ENCODE peak calls at places on chromosome 18, in eight cellular contexts. One of them, this sample, is unnamed.

GRCh38 chr18:9757851-9758587 is 49.9 kb downstream of the RAB31 start:
- DNase-seq in prostate gland: no peak
- DNase-seq in upper lobe of left lung: no peak
- DNase-seq in bronchial epithelial cell: no peak
- DNase-seq in epithelial cell of esophagus: no peak
- DNase-seq in suprapubic skin: no peak
- DNase-seq in NB4: peak; percentile 88
- DNase-seq in heart left ventricle: no peak
- DNase-seq in this sample: peak; percentile 58

GRCh38 chr18:6920099-6920955 is 190.8 kb downstream of the ARHGAP28 start:
- DNase-seq in prostate gland: peak; percentile 73
- DNase-seq in upper lobe of left lung: peak; percentile 73
- DNase-seq in bronchial epithelial cell: peak; percentile 53
- DNase-seq in epithelial cell of esophagus: peak; percentile 72
- DNase-seq in suprapubic skin: no peak
- DNase-seq in NB4: peak; percentile 53
- DNase-seq in heart left ventricle: no peak
- DNase-seq in this sample: peak; percentile 87

GRCh38 chr18:59459352-59460059 is 100.4 kb upstream of the LMAN1 start:
- DNase-seq in prostate gland: no peak
- DNase-seq in upper lobe of left lung: no peak
- DNase-seq in bronchial epithelial cell: peak; percentile 50
- DNase-seq in epithelial cell of esophagus: peak; percentile 58
- DNase-seq in suprapubic skin: no peak
- DNase-seq in NB4: peak; percentile 26
- DNase-seq in heart left ventricle: no peak
- DNase-seq in this sample: peak; percentile 86

GRCh38 chr18:21557607-21558253 is 42.8 kb downstream of the ESCO1 start:
- DNase-seq in prostate gland: peak; percentile 16
- DNase-seq in upper lobe of left lung: no peak
- DNase-seq in bronchial epithelial cell: peak; percentile 75
- DNase-seq in epithelial cell of esophagus: peak; percentile 67
- DNase-seq in suprapubic skin: no peak
- DNase-seq in NB4: no peak
- DNase-seq in heart left ventricle: no peak
- DNase-seq in this sample: no peak

GRCh38 chr18:7918696-7919095 is 351.6 kb downstream of the PTPRM start:
- DNase-seq in prostate gland: no peak
- DNase-seq in upper lobe of left lung: no peak
- DNase-seq in bronchial epithelial cell: no peak
- DNase-seq in epithelial cell of esophagus: no peak
- DNase-seq in suprapubic skin: no peak
- DNase-seq in NB4: no peak
- DNase-seq in heart left ventricle: no peak
- DNase-seq in this sample: peak; percentile 50

GRCh38 chr18:9838144-9838877 is 47.5 kb upstream of the TXNDC2 start:
- DNase-seq in prostate gland: no peak
- DNase-seq in upper lobe of left lung: no peak
- DNase-seq in bronchial epithelial cell: peak; percentile 36
- DNase-seq in epithelial cell of esophagus: no peak
- DNase-seq in suprapubic skin: no peak
- DNase-seq in NB4: no peak
- DNase-seq in heart left ventricle: peak; percentile 52
- DNase-seq in this sample: peak; percentile 97

GRCh38 chr18:47287911-47288635 is 36.6 kb upstream of the SKOR2 start:
- DNase-seq in prostate gland: no peak
- DNase-seq in upper lobe of left lung: no peak
- DNase-seq in bronchial epithelial cell: no peak
- DNase-seq in epithelial cell of esophagus: no peak
- DNase-seq in suprapubic skin: no peak
- DNase-seq in NB4: no peak
- DNase-seq in heart left ventricle: no peak
- DNase-seq in this sample: no peak

GRCh38 chr18:35526476-35527120 is 28.8 kb upstream of the INO80C start:
- DNase-seq in prostate gland: no peak
- DNase-seq in upper lobe of left lung: no peak
- DNase-seq in bronchial epithelial cell: peak; percentile 75
- DNase-seq in epithelial cell of esophagus: peak; percentile 70
- DNase-seq in suprapubic skin: no peak
- DNase-seq in NB4: peak; percentile 60
- DNase-seq in heart left ventricle: no peak
- DNase-seq in this sample: peak; percentile 93

GRCh38 chr18:71250191-71250590 is 961.3 kb downstream of the SOCS6 start:
- DNase-seq in prostate gland: no peak
- DNase-seq in upper lobe of left lung: no peak
- DNase-seq in bronchial epithelial cell: no peak
- DNase-seq in epithelial cell of esophagus: no peak
- DNase-seq in suprapubic skin: no peak
- DNase-seq in NB4: no peak
- DNase-seq in heart left ventricle: no peak
- DNase-seq in this sample: no peak

GRCh38 chr18:48928787-48929186 is 22.0 kb downstream of the SMAD7 start:
- DNase-seq in prostate gland: peak; percentile 71
- DNase-seq in upper lobe of left lung: no peak
- DNase-seq in bronchial epithelial cell: peak; percentile 81
- DNase-seq in epithelial cell of esophagus: peak; percentile 76
- DNase-seq in suprapubic skin: no peak
- DNase-seq in NB4: peak; percentile 80
- DNase-seq in heart left ventricle: no peak
- DNase-seq in this sample: peak; percentile 46

GRCh38 chr18:6255121-6255742 is 159.5 kb downstream of the L3MBTL4 start:
- DNase-seq in prostate gland: no peak
- DNase-seq in upper lobe of left lung: no peak
- DNase-seq in bronchial epithelial cell: no peak
- DNase-seq in epithelial cell of esophagus: no peak
- DNase-seq in suprapubic skin: no peak
- DNase-seq in NB4: no peak
- DNase-seq in heart left ventricle: no peak
- DNase-seq in this sample: no peak

GRCh38 chr18:58364867-58365533 is 263.9 kb downstream of the ALPK2 start:
- DNase-seq in prostate gland: no peak
- DNase-seq in upper lobe of left lung: no peak
- DNase-seq in bronchial epithelial cell: no peak
- DNase-seq in epithelial cell of esophagus: no peak
- DNase-seq in suprapubic skin: no peak
- DNase-seq in NB4: no peak
- DNase-seq in heart left ventricle: no peak
- DNase-seq in this sample: peak; percentile 23

GRCh38 chr18:59268722-59269562 is 4.3 kb downstream of the RAX start:
- DNase-seq in prostate gland: no peak
- DNase-seq in upper lobe of left lung: peak; percentile 89
- DNase-seq in bronchial epithelial cell: no peak
- DNase-seq in epithelial cell of esophagus: peak; percentile 48
- DNase-seq in suprapubic skin: no peak
- DNase-seq in NB4: peak; percentile 37
- DNase-seq in heart left ventricle: peak; percentile 19
- DNase-seq in this sample: peak; percentile 9

GRCh38 chr18:63216911-63217311 is 102.7 kb downstream of the BCL2 start:
- DNase-seq in prostate gland: no peak
- DNase-seq in upper lobe of left lung: no peak
- DNase-seq in bronchial epithelial cell: peak; percentile 17
- DNase-seq in epithelial cell of esophagus: peak; percentile 2
- DNase-seq in suprapubic skin: no peak
- DNase-seq in NB4: no peak
- DNase-seq in heart left ventricle: no peak
- DNase-seq in this sample: no peak

GRCh38 chr18:13570856-13571495 is 155.4 kb downstream of the FAM210A start:
- DNase-seq in prostate gland: no peak
- DNase-seq in upper lobe of left lung: no peak
- DNase-seq in bronchial epithelial cell: no peak
- DNase-seq in epithelial cell of esophagus: no peak
- DNase-seq in suprapubic skin: no peak
- DNase-seq in NB4: peak; percentile 12
- DNase-seq in heart left ventricle: no peak
- DNase-seq in this sample: no peak

GRCh38 chr18:48827321-48828200 is 123.2 kb downstream of the SMAD7 start:
- DNase-seq in prostate gland: no peak
- DNase-seq in upper lobe of left lung: no peak
- DNase-seq in bronchial epithelial cell: no peak
- DNase-seq in epithelial cell of esophagus: no peak
- DNase-seq in suprapubic skin: peak; percentile 77
- DNase-seq in NB4: no peak
- DNase-seq in heart left ventricle: no peak
- DNase-seq in this sample: peak; percentile 85

GRCh38 chr18:21275645-21276044 is 33.6 kb downstream of the GREB1L start:
- DNase-seq in prostate gland: no peak
- DNase-seq in upper lobe of left lung: no peak
- DNase-seq in bronchial epithelial cell: no peak
- DNase-seq in epithelial cell of esophagus: no peak
- DNase-seq in suprapubic skin: no peak
- DNase-seq in NB4: no peak
- DNase-seq in heart left ventricle: no peak
- DNase-seq in this sample: no peak

GRCh38 chr18:57208056-57208455 is 61.2 kb downstream of the BOD1L2 start:
- DNase-seq in prostate gland: no peak
- DNase-seq in upper lobe of left lung: peak; percentile 7
- DNase-seq in bronchial epithelial cell: no peak
- DNase-seq in epithelial cell of esophagus: no peak
- DNase-seq in suprapubic skin: no peak
- DNase-seq in NB4: no peak
- DNase-seq in heart left ventricle: no peak
- DNase-seq in this sample: no peak
- TF ChIP-seq CTCF in prostate gland: no peak
- TF ChIP-seq CTCF in upper lobe of left lung: no peak
- TF ChIP-seq CTCF in bronchial epithelial cell: no peak
- TF ChIP-seq CTCF in epithelial cell of esophagus: no peak
- TF ChIP-seq CTCF in suprapubic skin: no peak
- TF ChIP-seq CTCF in NB4: no peak
- TF ChIP-seq CTCF in heart left ventricle: no peak
- TF ChIP-seq CTCF in this sample: no peak

GRCh38 chr18:23280844-23281243 is 145.6 kb downstream of the CABLES1 start:
- DNase-seq in prostate gland: no peak
- DNase-seq in upper lobe of left lung: no peak
- DNase-seq in bronchial epithelial cell: no peak
- DNase-seq in epithelial cell of esophagus: no peak
- DNase-seq in suprapubic skin: no peak
- DNase-seq in NB4: peak; percentile 18
- DNase-seq in heart left ventricle: no peak
- DNase-seq in this sample: no peak
- H3K4me3 ChIP-seq in prostate gland: no peak overlapping the region
- H3K4me3 ChIP-seq in upper lobe of left lung: no peak overlapping the region
- H3K4me3 ChIP-seq in bronchial epithelial cell: no peak overlapping the region
- H3K4me3 ChIP-seq in epithelial cell of esophagus: no peak overlapping the region
- H3K4me3 ChIP-seq in suprapubic skin: no peak overlapping the region
- H3K4me3 ChIP-seq in NB4: no peak overlapping the region
- H3K4me3 ChIP-seq in heart left ventricle: no peak overlapping the region
- H3K4me3 ChIP-seq in this sample: no peak overlapping the region

GRCh38 chr18:79246309-79247108 is 149.2 kb upstream of the NFATC1 start:
- DNase-seq in prostate gland: peak; percentile 60
- DNase-seq in upper lobe of left lung: peak; percentile 95
- DNase-seq in bronchial epithelial cell: peak; percentile 69
- DNase-seq in epithelial cell of esophagus: peak; percentile 87
- DNase-seq in suprapubic skin: no peak
- DNase-seq in NB4: peak; percentile 85
- DNase-seq in heart left ventricle: peak; percentile 59
- DNase-seq in this sample: peak; percentile 80
- TF ChIP-seq CTCF in prostate gland: peak; percentile 85
- TF ChIP-seq CTCF in upper lobe of left lung: peak; percentile 84
- TF ChIP-seq CTCF in bronchial epithelial cell: peak; percentile 99
- TF ChIP-seq CTCF in epithelial cell of esophagus: peak; percentile 54
- TF ChIP-seq CTCF in suprapubic skin: peak; percentile 65
- TF ChIP-seq CTCF in NB4: peak; percentile 91
- TF ChIP-seq CTCF in heart left ventricle: peak; percentile 99
- TF ChIP-seq CTCF in this sample: peak; percentile 69

DNA sequence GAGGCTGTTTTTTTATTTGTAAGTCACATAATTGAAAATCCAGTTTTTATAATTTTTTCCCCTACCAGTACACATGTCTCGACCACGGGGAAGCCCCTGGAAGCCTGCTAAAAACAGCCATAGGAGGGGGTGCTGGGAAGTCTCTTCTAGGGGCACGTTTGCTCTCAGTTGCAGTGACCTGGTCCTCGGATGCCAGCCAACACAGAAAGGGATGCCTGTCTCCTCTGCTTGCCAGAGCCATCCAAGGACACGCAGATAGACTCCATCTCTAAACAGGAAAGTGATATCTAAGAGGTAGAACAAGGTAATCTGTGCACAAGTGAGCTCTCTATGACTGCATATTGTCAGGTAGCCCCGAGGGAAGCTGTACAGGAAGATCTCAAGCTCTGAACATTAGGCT is 255.8 kb downstream of the SETBP1 start:
- DNase-seq in prostate gland: no peak
- DNase-seq in upper lobe of left lung: no peak
- DNase-seq in bronchial epithelial cell: no peak
- DNase-seq in epithelial cell of esophagus: no peak
- DNase-seq in suprapubic skin: no peak
- DNase-seq in NB4: no peak
- DNase-seq in heart left ventricle: peak; percentile 31
- DNase-seq in this sample: no peak
- H3K4me3 ChIP-seq in prostate gland: no peak overlapping the region
- H3K4me3 ChIP-seq in upper lobe of left lung: no peak overlapping the region
- H3K4me3 ChIP-seq in bronchial epithelial cell: no peak overlapping the region
- H3K4me3 ChIP-seq in epithelial cell of esophagus: no peak overlapping the region
- H3K4me3 ChIP-seq in suprapubic skin: no peak overlapping the region
- H3K4me3 ChIP-seq in NB4: no peak overlapping the region
- H3K4me3 ChIP-seq in heart left ventricle: no peak overlapping the region
- H3K4me3 ChIP-seq in this sample: no peak overlapping the region

GRCh38 chr18:73774836-73775509 is 372.7 kb downstream of the FBXO15 start:
- DNase-seq in prostate gland: peak; percentile 76
- DNase-seq in upper lobe of left lung: peak; percentile 49
- DNase-seq in bronchial epithelial cell: peak; percentile 20
- DNase-seq in epithelial cell of esophagus: peak; percentile 19
- DNase-seq in suprapubic skin: no peak
- DNase-seq in NB4: no peak
- DNase-seq in heart left ventricle: peak; percentile 20
- DNase-seq in this sample: no peak
- TF ChIP-seq CTCF in prostate gland: peak; percentile 24
- TF ChIP-seq CTCF in upper lobe of left lung: no peak
- TF ChIP-seq CTCF in bronchial epithelial cell: no peak
- TF ChIP-seq CTCF in epithelial cell of esophagus: peak; percentile 6
- TF ChIP-seq CTCF in suprapubic skin: no peak
- TF ChIP-seq CTCF in NB4: no peak
- TF ChIP-seq CTCF in heart left ventricle: peak; percentile 28
- TF ChIP-seq CTCF in this sample: no peak